ENCODE peak calls at places on chromosomes 3 and 15, in four cellular contexts. One of them, this sample, is unnamed.

GRCh38 chr15:68054658-68055223 is 626 bp downstream of the PIAS1 start:
- DNase-seq in substantia nigra: no peak
- DNase-seq in HS-27A: peak; percentile 26
- DNase-seq in adipocyte: peak; percentile 76
- DNase-seq in this sample: peak; percentile 86

GRCh38 chr15:25939122-25939521 is 76.0 kb upstream of the ATP10A start:
- DNase-seq in substantia nigra: no peak
- DNase-seq in HS-27A: no peak
- DNase-seq in adipocyte: peak; percentile 19
- DNase-seq in this sample: no peak

GRCh38 chr3:8657804-8658311 is 13.3 kb upstream of the SSUH2 start:
- DNase-seq in substantia nigra: no peak
- DNase-seq in HS-27A: no peak
- DNase-seq in adipocyte: no peak
- DNase-seq in this sample: no peak

GRCh38 chr15:60362318-60363023 is 35.3 kb downstream of the ANXA2 start:
- DNase-seq in substantia nigra: no peak
- DNase-seq in HS-27A: peak; percentile 93
- DNase-seq in adipocyte: peak; percentile 85
- DNase-seq in this sample: no peak

GRCh38 chr3:186361612-186362408 is at the start of gene DGKG:
- DNase-seq in substantia nigra: no peak
- DNase-seq in HS-27A: no peak
- DNase-seq in adipocyte: peak; percentile 9
- DNase-seq in this sample: peak; percentile 63

GRCh38 chr3:184953396-184953795 is 141.4 kb downstream of the VPS8 start:
- DNase-seq in substantia nigra: no peak
- DNase-seq in HS-27A: no peak
- DNase-seq in adipocyte: no peak
- DNase-seq in this sample: no peak

GRCh38 chr3:41863024-41863423 is 98.9 kb downstream of the ULK4 start:
- DNase-seq in substantia nigra: no peak
- DNase-seq in HS-27A: no peak
- DNase-seq in adipocyte: no peak
- DNase-seq in this sample: no peak

GRCh38 chr3:160400631-160401150 is 1.2 kb downstream of the SMC4 start:
- DNase-seq in substantia nigra: no peak
- DNase-seq in HS-27A: no peak
- DNase-seq in adipocyte: peak; percentile 66
- DNase-seq in this sample: no peak

GRCh38 chr3:115062009-115062408 is 85.1 kb downstream of the ZBTB20 start:
- DNase-seq in substantia nigra: no peak
- DNase-seq in HS-27A: no peak
- DNase-seq in adipocyte: no peak
- DNase-seq in this sample: peak; percentile 65

GRCh38 chr3:16319307-16319706 is 54.3 kb downstream of the OXNAD1 start:
- DNase-seq in substantia nigra: no peak
- DNase-seq in HS-27A: no peak
- DNase-seq in adipocyte: no peak
- DNase-seq in this sample: no peak

GRCh38 chr15:65209701-65210643 is 1.3 kb downstream of the CILP start:
- DNase-seq in substantia nigra: no peak
- DNase-seq in HS-27A: no peak
- DNase-seq in adipocyte: peak; percentile 17
- DNase-seq in this sample: no peak

GRCh38 chr3:42195879-42196330 is 70.1 kb downstream of the CCK start:
- DNase-seq in substantia nigra: no peak
- DNase-seq in HS-27A: no peak
- DNase-seq in adipocyte: peak; percentile 49
- DNase-seq in this sample: no peak

GRCh38 chr3:71987089-71987735 is 202.3 kb upstream of the PROK2 start:
- DNase-seq in substantia nigra: no peak
- DNase-seq in HS-27A: no peak
- DNase-seq in adipocyte: peak; percentile 35
- DNase-seq in this sample: no peak

GRCh38 chr3:57164217-57164605 is 942 bp downstream of the IL17RD start:
- DNase-seq in substantia nigra: no peak
- DNase-seq in HS-27A: no peak
- DNase-seq in adipocyte: peak; percentile 61
- DNase-seq in this sample: peak; percentile 86

GRCh38 chr3:14391033-14391432 is 11.4 kb upstream of the SLC6A6 start:
- DNase-seq in substantia nigra: no peak
- DNase-seq in HS-27A: no peak
- DNase-seq in adipocyte: peak; percentile 95
- DNase-seq in this sample: no peak

GRCh38 chr3:149277338-149277813 is 55.7 kb upstream of the CP start:
- DNase-seq in substantia nigra: no peak
- DNase-seq in HS-27A: peak; percentile 58
- DNase-seq in adipocyte: peak; percentile 56
- DNase-seq in this sample: no peak

GRCh38 chr3:97999103-97999502 is 26.9 kb upstream of the RIOX2 start:
- DNase-seq in substantia nigra: no peak
- DNase-seq in HS-27A: no peak
- DNase-seq in adipocyte: no peak
- DNase-seq in this sample: no peak

GRCh38 chr15:76961277-76962010 is 29.9 kb downstream of the RCN2 start:
- DNase-seq in substantia nigra: no peak
- DNase-seq in HS-27A: no peak
- DNase-seq in adipocyte: no peak
- DNase-seq in this sample: no peak

GRCh38 chr3:24968076-24968475 is 460.0 kb upstream of the RARB start:
- DNase-seq in substantia nigra: no peak
- DNase-seq in HS-27A: no peak
- DNase-seq in adipocyte: no peak
- DNase-seq in this sample: no peak

GRCh38 chr3:177528306-177529070 is 331.2 kb upstream of the TBL1XR1 start:
- DNase-seq in substantia nigra: no peak
- DNase-seq in HS-27A: no peak
- DNase-seq in adipocyte: no peak
- DNase-seq in this sample: no peak

GRCh38 chr15:81292516-81293001 is 31.4 kb downstream of the STARD5 start:
- DNase-seq in substantia nigra: no peak
- DNase-seq in HS-27A: no peak
- DNase-seq in adipocyte: no peak
- DNase-seq in this sample: no peak

GRCh38 chr3:123789760-123790159 is 94.4 kb downstream of the MYLK start:
- DNase-seq in substantia nigra: no peak
- DNase-seq in HS-27A: peak; percentile 77
- DNase-seq in adipocyte: peak; percentile 86
- DNase-seq in this sample: no peak

GRCh38 chr3:137509354-137510045 is 254.6 kb upstream of the SOX14 start:
- DNase-seq in substantia nigra: no peak
- DNase-seq in HS-27A: no peak
- DNase-seq in adipocyte: no peak
- DNase-seq in this sample: no peak

GRCh38 chr3:134250717-134251220 is at the start of gene RYK:
- DNase-seq in substantia nigra: peak; percentile 49
- DNase-seq in HS-27A: peak; percentile 50
- DNase-seq in adipocyte: peak; percentile 88
- DNase-seq in this sample: peak; percentile 74

GRCh38 chr15:75030023-75030413 is 6.6 kb downstream of the PPCDC start:
- DNase-seq in substantia nigra: no peak
- DNase-seq in HS-27A: no peak
- DNase-seq in adipocyte: peak; percentile 28
- DNase-seq in this sample: no peak

GRCh38 chr3:8942115-8942514 is 21.2 kb downstream of the RAD18 start:
- DNase-seq in substantia nigra: no peak
- DNase-seq in HS-27A: no peak
- DNase-seq in adipocyte: no peak
- DNase-seq in this sample: no peak

GRCh38 chr3:113773381-113773780 is 26.5 kb downstream of the ATP6V1A start:
- DNase-seq in substantia nigra: no peak
- DNase-seq in HS-27A: no peak
- DNase-seq in adipocyte: peak; percentile 55
- DNase-seq in this sample: no peak

GRCh38 chr15:25093455-25094029 is 138.8 kb downstream of the SNRPN start:
- DNase-seq in substantia nigra: no peak
- DNase-seq in HS-27A: no peak
- DNase-seq in adipocyte: no peak
- DNase-seq in this sample: no peak

GRCh38 chr15:86629409-86629808 is 549.7 kb downstream of the AGBL1 start:
- DNase-seq in substantia nigra: no peak
- DNase-seq in HS-27A: no peak
- DNase-seq in adipocyte: no peak
- DNase-seq in this sample: no peak